ENCODE peak calls at places on chromosomes 11 and 22, in five cellular contexts. C is astrocyte of the cerebellum, Z is endothelial cell, L is breast epithelium, Y is left ventricle myocardium inferior. F is an unnamed sample.

GRCh38 chr11:9771126-9771624 is 107.3 kb downstream of the SWAP70 start:
- DNase-seq in C (no peak), Z (no peak), Y (no peak), L (no peak), F (no peak)

GRCh38 chr22:49972163-49973017 is 11.8 kb downstream of the PIM3 start:
- DNase-seq in L (peak), Y (peak), Z (peak), C (no peak), F (peak)

GRCh38 chr11:11171285-11171684 is 181.8 kb downstream of the CSNK2A3 start:
- DNase-seq in L (no peak), Y (no peak), Z (no peak), C (no peak), F (no peak)

GRCh38 chr11:75369846-75370245 is 18.4 kb upstream of the ARRB1 start:
- DNase-seq in Z (no peak), C (no peak), L (no peak), Y (no peak), F (no peak)

GRCh38 chr11:111334495-111335123 is 36.3 kb downstream of the POU2AF3 start:
- DNase-seq in C (no peak), Y (no peak), L (no peak), Z (no peak), F (peak)

GRCh38 chr11:106398396-106399074 is 321.1 kb downstream of the AASDHPPT start:
- DNase-seq in Y (no peak), C (no peak), Z (no peak), L (no peak), F (no peak)

GRCh38 chr11:571802-572185 is 4.5 kb upstream of the PHRF1 start:
- DNase-seq in Y (no peak), L (no peak), C (no peak), Z (no peak), F (no peak)

GRCh38 chr11:126257764-126258163 is 10.9 kb downstream of the SRPRA start:
- DNase-seq in L (no peak), Z (no peak), Y (no peak), C (peak), F (no peak)

GRCh38 chr11:47185305-47186075 is 744 bp downstream of the PACSIN3 start:
- DNase-seq in Y (peak), L (peak), Z (peak), C (no peak), F (peak)

GRCh38 chr11:1659478-1659877 is 29.9 kb downstream of the KRTAP5-5 start:
- DNase-seq in Y (no peak), C (no peak), Z (no peak), L (peak), F (no peak)

GRCh38 chr11:78708388-78708787 is 133.7 kb upstream of the NARS2 start:
- DNase-seq in L (no peak), Z (no peak), Y (no peak), C (no peak), F (no peak)

GRCh38 chr11:65646921-65647701 is 9.2 kb downstream of the SIPA1 start:
- DNase-seq in C (no peak), L (peak), Y (no peak), Z (peak), F (peak)

GRCh38 chr22:33105501-33105911 is 47.3 kb upstream of the SYN3 start:
- DNase-seq in L (no peak), C (no peak), Y (no peak), Z (no peak), F (no peak)

GRCh38 chr11:116986521-116987105 is 111.6 kb downstream of the SIK3 start:
- DNase-seq in L (no peak), C (peak), Z (no peak), Y (no peak), F (no peak)

GRCh38 chr22:44728761-44729261 is 23.6 kb upstream of the ARHGAP8 start:
- DNase-seq in Y (peak), L (no peak), Z (no peak), C (no peak), F (no peak)

GRCh38 chr11:17405232-17406005 is 17.0 kb upstream of the KCNJ11 start:
- DNase-seq in Z (no peak), Y (peak), C (no peak), L (peak), F (peak)

GRCh38 chr22:46953968-46954755 is 191.7 kb downstream of the TBC1D22A start:
- DNase-seq in C (no peak), L (no peak), Y (no peak), Z (no peak), F (no peak)

GRCh38 chr11:63762662-63763505 is 5.7 kb downstream of the ZFTA start:
- DNase-seq in L (no peak), Y (peak), Z (peak), C (no peak), F (no peak)

GRCh38 chr11:11871991-11872401 is 30.2 kb downstream of the USP47 start:
- DNase-seq in C (no peak), Z (no peak), L (no peak), Y (no peak), F (no peak)

GRCh38 chr11:123047265-123047946 is 14.5 kb downstream of the HSPA8 start:
- DNase-seq in L (no peak), Y (no peak), Z (no peak), C (no peak), F (no peak)

GRCh38 chr11:19060629-19061028 is at the start of gene MRGPRX2:
- DNase-seq in C (no peak), Y (no peak), L (no peak), Z (no peak), F (no peak)